ENCODE peak calls at places on chromosomes 5 and 9, in five cellular contexts. One of them, this sample, is unnamed.

GRCh38 chr5:77645158-77645994 is 6.9 kb upstream of the OTP start:
- DNase-seq in SK-N-SH: peak; percentile 93
- DNase-seq in HepG2: peak; percentile 13
- DNase-seq in H1: peak; percentile 77
- DNase-seq in HCT116: peak; percentile 29
- DNase-seq in this sample: no peak

GRCh38 chr5:152942633-152943336 is 537.7 kb upstream of the NMUR2 start:
- DNase-seq in SK-N-SH: no peak
- DNase-seq in HepG2: no peak
- DNase-seq in H1: no peak
- DNase-seq in HCT116: no peak
- DNase-seq in this sample: no peak

GRCh38 chr5:132259061-132259851 is 1.8 kb downstream of the PDLIM4 start:
- DNase-seq in SK-N-SH: peak; percentile 87
- DNase-seq in HepG2: no peak
- DNase-seq in H1: peak; percentile 49
- DNase-seq in HCT116: no peak
- DNase-seq in this sample: no peak

GRCh38 chr5:131973089-131973712 is 27.7 kb upstream of the MEIKIN start:
- DNase-seq in SK-N-SH: no peak
- DNase-seq in HepG2: no peak
- DNase-seq in H1: peak; percentile 23
- DNase-seq in HCT116: no peak
- DNase-seq in this sample: no peak

GRCh38 chr5:151257731-151258715 is 5.0 kb downstream of the GM2A start:
- DNase-seq in SK-N-SH: no peak
- DNase-seq in HepG2: no peak
- DNase-seq in H1: no peak
- DNase-seq in HCT116: no peak
- DNase-seq in this sample: peak; percentile 24

GRCh38 chr5:52791366-52791765 is 3.6 kb downstream of the ITGA1 start:
- DNase-seq in SK-N-SH: no peak
- DNase-seq in HepG2: no peak
- DNase-seq in H1: no peak
- DNase-seq in HCT116: no peak
- DNase-seq in this sample: no peak

GRCh38 chr5:71974165-71974564 is 133.1 kb upstream of the MAP1B start:
- DNase-seq in SK-N-SH: no peak
- DNase-seq in HepG2: no peak
- DNase-seq in H1: no peak
- DNase-seq in HCT116: no peak
- DNase-seq in this sample: no peak

GRCh38 chr5:122915717-122916399 is 70.4 kb downstream of the SNX24 start:
- DNase-seq in SK-N-SH: no peak
- DNase-seq in HepG2: peak; percentile 13
- DNase-seq in H1: no peak
- DNase-seq in HCT116: no peak
- DNase-seq in this sample: no peak

GRCh38 chr5:169012471-169012870 is 288.5 kb downstream of the SLIT3 start:
- DNase-seq in SK-N-SH: no peak
- DNase-seq in HepG2: no peak
- DNase-seq in H1: no peak
- DNase-seq in HCT116: no peak
- DNase-seq in this sample: no peak

GRCh38 chr9:126436545-126437269 is 110.1 kb downstream of the MVB12B start:
- DNase-seq in SK-N-SH: peak; percentile 50
- DNase-seq in HepG2: no peak
- DNase-seq in H1: no peak
- DNase-seq in HCT116: no peak
- DNase-seq in this sample: no peak

GRCh38 chr5:180647465-180647864 is 1.9 kb downstream of the FLT4 start:
- DNase-seq in SK-N-SH: peak; percentile 19
- DNase-seq in HepG2: no peak
- DNase-seq in H1: peak; percentile 38
- DNase-seq in HCT116: no peak
- DNase-seq in this sample: no peak

GRCh38 chr5:132465095-132465707 is 25.4 kb downstream of the IRF1 start:
- DNase-seq in SK-N-SH: no peak
- DNase-seq in HepG2: no peak
- DNase-seq in H1: no peak
- DNase-seq in HCT116: no peak
- DNase-seq in this sample: peak; percentile 36

GRCh38 chr5:75677607-75678006 is 39.6 kb downstream of the POC5 start:
- DNase-seq in SK-N-SH: no peak
- DNase-seq in HepG2: no peak
- DNase-seq in H1: no peak
- DNase-seq in HCT116: no peak
- DNase-seq in this sample: no peak

GRCh38 chr9:16410601-16411285 is 459.7 kb downstream of the BNC2 start:
- DNase-seq in SK-N-SH: no peak
- DNase-seq in HepG2: no peak
- DNase-seq in H1: no peak
- DNase-seq in HCT116: no peak
- DNase-seq in this sample: no peak

GRCh38 chr5:77230727-77231469 is 20.4 kb downstream of the PDE8B start:
- DNase-seq in SK-N-SH: no peak
- DNase-seq in HepG2: no peak
- DNase-seq in H1: no peak
- DNase-seq in HCT116: no peak
- DNase-seq in this sample: no peak

GRCh38 chr9:94144394-94144793 is 60.1 kb downstream of the PTPDC1 start:
- DNase-seq in SK-N-SH: no peak
- DNase-seq in HepG2: no peak
- DNase-seq in H1: no peak
- DNase-seq in HCT116: no peak
- DNase-seq in this sample: no peak
- TF ChIP-seq JUND in SK-N-SH: no peak
- TF ChIP-seq JUND in HepG2: no peak
- TF ChIP-seq JUND in H1: no peak
- TF ChIP-seq JUND in HCT116: no peak
- TF ChIP-seq JUND in this sample: no peak

GRCh38 chr5:33310471-33310870 is 130.3 kb upstream of the TARS1 start:
- DNase-seq in SK-N-SH: no peak
- DNase-seq in HepG2: no peak
- DNase-seq in H1: no peak
- DNase-seq in HCT116: no peak
- DNase-seq in this sample: no peak
- TF ChIP-seq JUND in SK-N-SH: peak; percentile 95
- TF ChIP-seq JUND in HepG2: no peak
- TF ChIP-seq JUND in H1: no peak
- TF ChIP-seq JUND in HCT116: no peak
- TF ChIP-seq JUND in this sample: no peak

DNA sequence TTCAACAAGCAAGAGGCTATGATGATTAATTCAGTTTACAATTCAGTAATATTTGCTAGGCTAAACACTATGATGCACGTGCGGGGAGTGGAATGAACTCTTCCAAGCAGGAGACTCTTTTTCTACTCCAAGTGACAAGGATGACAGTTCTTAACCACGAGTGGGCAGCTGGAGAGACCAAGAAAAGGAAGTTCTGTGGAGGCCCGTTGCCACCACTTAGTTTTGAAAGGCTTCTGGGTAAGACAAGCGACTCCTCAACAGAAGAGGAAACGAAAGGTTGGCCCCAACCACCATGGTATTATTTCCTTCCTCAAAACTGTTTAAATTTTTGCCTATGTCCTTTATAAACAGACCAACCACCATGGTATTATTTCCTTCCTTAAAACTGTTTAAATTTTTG is 2.8 kb downstream of the DCAF12 start:
- DNase-seq in SK-N-SH: no peak
- DNase-seq in HepG2: no peak
- DNase-seq in H1: no peak
- DNase-seq in HCT116: no peak
- DNase-seq in this sample: no peak
- TF ChIP-seq JUND in SK-N-SH: no peak
- TF ChIP-seq JUND in HepG2: no peak
- TF ChIP-seq JUND in H1: no peak
- TF ChIP-seq JUND in HCT116: no peak
- TF ChIP-seq JUND in this sample: no peak

GRCh38 chr5:1402611-1403255 is 42.5 kb downstream of the SLC6A3 start:
- DNase-seq in SK-N-SH: no peak
- DNase-seq in HepG2: no peak
- DNase-seq in H1: no peak
- DNase-seq in HCT116: no peak
- DNase-seq in this sample: no peak
- TF ChIP-seq JUND in SK-N-SH: no peak
- TF ChIP-seq JUND in HepG2: no peak
- TF ChIP-seq JUND in H1: no peak
- TF ChIP-seq JUND in HCT116: no peak
- TF ChIP-seq JUND in this sample: no peak

GRCh38 chr9:116234091-116234490 is 80.5 kb downstream of the PAPPA start:
- DNase-seq in SK-N-SH: peak; percentile 2
- DNase-seq in HepG2: no peak
- DNase-seq in H1: no peak
- DNase-seq in HCT116: no peak
- DNase-seq in this sample: no peak
- TF ChIP-seq JUND in SK-N-SH: peak; percentile 91
- TF ChIP-seq JUND in HepG2: no peak
- TF ChIP-seq JUND in H1: no peak
- TF ChIP-seq JUND in HCT116: no peak
- TF ChIP-seq JUND in this sample: no peak